ENCODE peak calls at places on chromosomes 16 and 17, in five cellular contexts. One of them, this sample, is unnamed.

GRCh38 chr16:66605177-66605999 is 884 bp downstream of the CMTM3 start:
- DNase-seq in HT-29: peak
- DNase-seq in SHP77: no peak
- DNase-seq in Daoy: peak
- DNase-seq in fibroblast of mammary gland: peak
- DNase-seq in this sample: peak

GRCh38 chr16:89122322-89122831 is 28.7 kb downstream of the ACSF3 start:
- DNase-seq in fibroblast of mammary gland: no peak
- DNase-seq in HT-29: peak
- DNase-seq in SHP77: peak
- DNase-seq in Daoy: no peak
- DNase-seq in this sample: no peak

GRCh38 chr17:4710693-4711634 is 532 bp downstream of the ARRB2 start:
- DNase-seq in fibroblast of mammary gland: no peak
- DNase-seq in SHP77: no peak
- DNase-seq in HT-29: no peak
- DNase-seq in Daoy: no peak
- DNase-seq in this sample: no peak

GRCh38 chr16:26721290-26721689 is 345.4 kb upstream of the C16orf82 start:
- DNase-seq in fibroblast of mammary gland: no peak
- DNase-seq in SHP77: no peak
- DNase-seq in Daoy: no peak
- DNase-seq in HT-29: no peak
- DNase-seq in this sample: no peak

GRCh38 chr17:80257716-80258213 is 2.9 kb upstream of the RNF213 start:
- DNase-seq in HT-29: peak
- DNase-seq in SHP77: peak
- DNase-seq in Daoy: no peak
- DNase-seq in fibroblast of mammary gland: no peak
- DNase-seq in this sample: no peak

GRCh38 chr17:63838586-63839184 is 3.8 kb downstream of the SMARCD2 start:
- DNase-seq in fibroblast of mammary gland: peak
- DNase-seq in Daoy: no peak
- DNase-seq in SHP77: no peak
- DNase-seq in HT-29: peak
- DNase-seq in this sample: peak

GRCh38 chr16:75580-76501 is 2.2 kb upstream of the MPG start:
- DNase-seq in SHP77: no peak
- DNase-seq in fibroblast of mammary gland: peak
- DNase-seq in Daoy: peak
- DNase-seq in HT-29: peak
- DNase-seq in this sample: no peak

GRCh38 chr17:78237403-78238012 is 6.1 kb downstream of the TMEM235 start:
- DNase-seq in Daoy: peak
- DNase-seq in SHP77: peak
- DNase-seq in fibroblast of mammary gland: no peak
- DNase-seq in HT-29: no peak
- DNase-seq in this sample: no peak

GRCh38 chr16:23079683-23080221 is 69.5 kb downstream of the USP31 start:
- DNase-seq in SHP77: peak
- DNase-seq in HT-29: peak
- DNase-seq in Daoy: no peak
- DNase-seq in fibroblast of mammary gland: no peak
- DNase-seq in this sample: peak

GRCh38 chr17:57940217-57940616 is 15.0 kb downstream of the CUEDC1 start:
- DNase-seq in Daoy: no peak
- DNase-seq in HT-29: peak
- DNase-seq in fibroblast of mammary gland: no peak
- DNase-seq in SHP77: peak
- DNase-seq in this sample: no peak

GRCh38 chr16:62940573-62940972 is 904.3 kb upstream of the CDH8 start:
- DNase-seq in fibroblast of mammary gland: no peak
- DNase-seq in SHP77: no peak
- DNase-seq in Daoy: no peak
- DNase-seq in HT-29: no peak
- DNase-seq in this sample: no peak

GRCh38 chr16:66690106-66690847 is 6.3 kb downstream of the CMTM4 start:
- DNase-seq in fibroblast of mammary gland: no peak
- DNase-seq in SHP77: no peak
- DNase-seq in HT-29: peak
- DNase-seq in Daoy: no peak
- DNase-seq in this sample: no peak

GRCh38 chr16:67917140-67917851 is 14.4 kb downstream of the CTRL start:
- DNase-seq in fibroblast of mammary gland: no peak
- DNase-seq in Daoy: no peak
- DNase-seq in SHP77: no peak
- DNase-seq in HT-29: no peak
- DNase-seq in this sample: no peak

GRCh38 chr17:57356722-57357391 is 100.5 kb downstream of the MSI2 start:
- DNase-seq in fibroblast of mammary gland: no peak
- DNase-seq in SHP77: peak
- DNase-seq in HT-29: no peak
- DNase-seq in Daoy: no peak
- DNase-seq in this sample: no peak

GRCh38 chr17:2396568-2397246 is 4.2 kb downstream of the MNT start:
- DNase-seq in HT-29: peak
- DNase-seq in Daoy: peak
- DNase-seq in SHP77: peak
- DNase-seq in fibroblast of mammary gland: peak
- DNase-seq in this sample: peak

GRCh38 chr17:38743556-38744171 is 4.5 kb downstream of the PCGF2 start:
- DNase-seq in HT-29: no peak
- DNase-seq in SHP77: peak
- DNase-seq in Daoy: no peak
- DNase-seq in fibroblast of mammary gland: no peak
- DNase-seq in this sample: no peak

GRCh38 chr17:17724307-17724921 is 43.2 kb downstream of the RAI1 start:
- DNase-seq in HT-29: no peak
- DNase-seq in SHP77: no peak
- DNase-seq in fibroblast of mammary gland: no peak
- DNase-seq in Daoy: peak
- DNase-seq in this sample: no peak

GRCh38 chr17:81189670-81190530 is 23.9 kb upstream of the AATK start:
- DNase-seq in Daoy: no peak
- DNase-seq in SHP77: no peak
- DNase-seq in fibroblast of mammary gland: no peak
- DNase-seq in HT-29: peak
- DNase-seq in this sample: no peak

GRCh38 chr17:32944248-32945020 is 16.5 kb downstream of the TMEM98 start:
- DNase-seq in Daoy: no peak
- DNase-seq in fibroblast of mammary gland: no peak
- DNase-seq in SHP77: no peak
- DNase-seq in HT-29: no peak
- DNase-seq in this sample: no peak

GRCh38 chr17:21129023-21129681 is 2.4 kb downstream of the DHRS7B start:
- DNase-seq in SHP77: peak
- DNase-seq in HT-29: peak
- DNase-seq in fibroblast of mammary gland: peak
- DNase-seq in Daoy: peak
- DNase-seq in this sample: peak

GRCh38 chr16:81530814-81531213 is 86.2 kb downstream of the CMIP start:
- DNase-seq in SHP77: no peak
- DNase-seq in fibroblast of mammary gland: no peak
- DNase-seq in Daoy: no peak
- DNase-seq in HT-29: no peak
- DNase-seq in this sample: no peak

GRCh38 chr17:67244621-67245072 is 349 bp downstream of the HELZ start:
- DNase-seq in SHP77: no peak
- DNase-seq in HT-29: no peak
- DNase-seq in Daoy: no peak
- DNase-seq in fibroblast of mammary gland: no peak
- DNase-seq in this sample: peak

GRCh38 chr17:7250655-7251329 is 742 bp downstream of the CTDNEP1 start:
- DNase-seq in SHP77: no peak
- DNase-seq in HT-29: no peak
- DNase-seq in fibroblast of mammary gland: no peak
- DNase-seq in Daoy: no peak
- DNase-seq in this sample: no peak

GRCh38 chr16:85190572-85190971 is 78.3 kb upstream of the CIBAR2 start:
- DNase-seq in SHP77: no peak
- DNase-seq in fibroblast of mammary gland: no peak
- DNase-seq in HT-29: no peak
- DNase-seq in Daoy: no peak
- DNase-seq in this sample: no peak

GRCh38 chr16:3771513-3771912 is 54.2 kb upstream of the TRAP1 start:
- DNase-seq in SHP77: no peak
- DNase-seq in fibroblast of mammary gland: no peak
- DNase-seq in Daoy: no peak
- DNase-seq in HT-29: no peak
- DNase-seq in this sample: no peak

GRCh38 chr17:57466042-57466471 is 209.7 kb downstream of the MSI2 start:
- DNase-seq in fibroblast of mammary gland: no peak
- DNase-seq in HT-29: no peak
- DNase-seq in Daoy: no peak
- DNase-seq in SHP77: no peak
- DNase-seq in this sample: no peak

GRCh38 chr17:69411766-69412165 is 2.7 kb upstream of the MAP2K6 start:
- DNase-seq in HT-29: no peak
- DNase-seq in SHP77: no peak
- DNase-seq in Daoy: no peak
- DNase-seq in fibroblast of mammary gland: no peak
- DNase-seq in this sample: no peak

GRCh38 chr17:7782237-7782636 is 51.8 kb upstream of the KDM6B start:
- DNase-seq in Daoy: no peak
- DNase-seq in SHP77: no peak
- DNase-seq in fibroblast of mammary gland: peak
- DNase-seq in HT-29: no peak
- DNase-seq in this sample: no peak

GRCh38 chr16:23379707-23380106 is 73.3 kb downstream of the COG7 start:
- DNase-seq in fibroblast of mammary gland: no peak
- DNase-seq in HT-29: no peak
- DNase-seq in SHP77: no peak
- DNase-seq in Daoy: no peak
- DNase-seq in this sample: no peak

GRCh38 chr17:12806630-12807029 is 17.3 kb downstream of the ARHGAP44 start:
- DNase-seq in Daoy: no peak
- DNase-seq in SHP77: no peak
- DNase-seq in HT-29: no peak
- DNase-seq in fibroblast of mammary gland: no peak
- DNase-seq in this sample: no peak

This sample was measured in Calu3.